ENCODE peak calls at places on chromosomes 1 and 21, in ten cellular contexts. E is amygdala; N is naive B cell; Z is pons; H is naive thymus-derived CD4-positive, alpha-beta T cell; J is activated T-cell treated with anti-CD3 and anti-CD28 coated beads for 24 hours; B is adrenal gland; K is posterior vena cava; L is HFF-Myc; M is CD8-positive, alpha-beta T cell. Q is an unnamed sample.

GRCh38 chr21:44817914-44818635 is at the start of gene SUMO3:
- DNase-seq in Z (peak; percentile 64), H (peak; percentile 90), K (peak; percentile 94), E (peak; percentile 45), L (no peak), N (peak; percentile 92), M (peak; percentile 84), J (peak; percentile 84), B (peak; percentile 75), Q (peak; percentile 81)

GRCh38 chr21:33940846-33941245 is 25.2 kb upstream of the ATP5PO start:
- DNase-seq in Z (no peak), E (no peak), J (no peak), H (no peak), N (no peak), K (no peak), B (no peak), L (no peak), M (no peak), Q (no peak)

GRCh38 chr1:157992031-157992568 is 1.3 kb upstream of the KIRREL1 start:
- DNase-seq in H (peak; percentile 16), E (peak; percentile 38), Z (peak; percentile 65), B (peak; percentile 85), N (peak; percentile 40), K (peak; percentile 88), M (peak; percentile 39), J (peak; percentile 11), L (no peak), Q (no peak)

GRCh38 chr1:204108312-204109141 is 35.6 kb downstream of the SOX13 start:
- DNase-seq in H (no peak), K (no peak), L (no peak), N (no peak), B (no peak), M (no peak), Z (peak; percentile 78), J (no peak), E (no peak), Q (no peak)

GRCh38 chr1:95098196-95098595 is 19.0 kb upstream of the TLCD4 start:
- DNase-seq in H (no peak), J (no peak), N (no peak), M (no peak), Z (no peak), L (no peak), E (no peak), B (no peak), K (no peak), Q (no peak)

GRCh38 chr1:86754265-86754974 is 50.0 kb downstream of the SH3GLB1 start:
- DNase-seq in J (no peak), E (no peak), N (no peak), Z (no peak), H (no peak), B (no peak), K (no peak), M (no peak), L (no peak), Q (no peak)

GRCh38 chr1:32464716-32465540 is at the start of gene ZBTB8B:
- DNase-seq in Z (peak; percentile 82), M (peak; percentile 34), H (peak; percentile 8), E (peak; percentile 86), L (no peak), B (peak; percentile 77), K (peak; percentile 82), N (peak; percentile 25), J (peak; percentile 28), Q (peak; percentile 68)

GRCh38 chr1:118992868-118993711 is 4.9 kb upstream of the TBX15 start:
- DNase-seq in B (no peak), E (no peak), M (no peak), N (no peak), K (no peak), L (no peak), Z (no peak), J (no peak), H (no peak), Q (no peak)

GRCh38 chr1:235326719-235327558 is 1.0 kb downstream of the ARID4B start:
- DNase-seq in J (peak; percentile 49), B (peak; percentile 54), Z (peak; percentile 25), H (peak; percentile 71), E (no peak), L (no peak), K (peak; percentile 86), N (peak; percentile 75), M (peak; percentile 61), Q (peak; percentile 18)